ENCODE peak calls at places on chromosomes 12 and 14, in ten cellular contexts. D is hippocampal formation; Y is activated CD4-positive, CD25-positive, alpha-beta regulatory T cell; R is HS-5; A is lower leg skin; M is iPS-NIHi11; V is breast epithelium; F is LHCN-M2; K is GM23338; J is NCI-H2107. H is an unnamed sample.

GRCh38 chr12:29148958-29149690 is at the start of gene FAR2:
- DNase-seq in D (peak; percentile 35), Y (peak; percentile 18), R (peak; percentile 26), A (peak; percentile 93), M (peak; percentile 74), V (no peak), F (no peak), K (peak; percentile 75), J (peak; percentile 75), H (no peak)

GRCh38 chr14:89720741-89721315 is 233.7 kb downstream of the EFCAB11 start:
- DNase-seq in D (peak; percentile 9), Y (peak; percentile 51), R (no peak), A (no peak), M (peak; percentile 55), V (no peak), F (no peak), K (peak; percentile 40), J (no peak), H (no peak)

GRCh38 chr12:42394429-42394828 is 68.5 kb downstream of the PPHLN1 start:
- DNase-seq in D (no peak), Y (no peak), R (no peak), A (no peak), M (no peak), V (no peak), F (no peak), K (no peak), J (no peak), H (no peak)

GRCh38 chr12:94039914-94040313 is 108.5 kb upstream of the PLXNC1 start:
- DNase-seq in D (no peak), Y (no peak), R (no peak), A (no peak), M (no peak), V (no peak), F (no peak), K (no peak), J (no peak), H (no peak)

GRCh38 chr14:54730156-54730961 is 163.4 kb downstream of the SAMD4A start:
- DNase-seq in D (no peak), Y (no peak), R (peak; percentile 41), A (no peak), M (no peak), V (no peak), F (peak; percentile 65), K (no peak), J (no peak), H (no peak)

GRCh38 chr12:120230326-120230973 is 29.5 kb upstream of the RPLP0 start:
- DNase-seq in D (no peak), Y (no peak), R (peak; percentile 91), A (peak; percentile 94), M (peak; percentile 73), V (no peak), F (peak; percentile 99), K (peak; percentile 100), J (peak; percentile 34), H (peak; percentile 92)

GRCh38 chr12:44531349-44531905 is 344.7 kb downstream of the NELL2 start:
- DNase-seq in D (no peak), Y (no peak), R (no peak), A (no peak), M (no peak), V (no peak), F (no peak), K (peak; percentile 24), J (no peak), H (no peak)

GRCh38 chr14:68783408-68784297 is 9.2 kb downstream of the ZFP36L1 start:
- DNase-seq in D (no peak), Y (no peak), R (no peak), A (peak; percentile 46), M (no peak), V (no peak), F (no peak), K (no peak), J (no peak), H (no peak)

GRCh38 chr12:47891356-47891755 is 13.4 kb downstream of the VDR start:
- DNase-seq in D (no peak), Y (no peak), R (no peak), A (peak; percentile 65), M (no peak), V (no peak), F (no peak), K (no peak), J (no peak), H (no peak)

GRCh38 chr12:110198386-110198785 is 74.2 kb downstream of the IFT81 start:
- DNase-seq in D (no peak), Y (no peak), R (no peak), A (no peak), M (no peak), V (no peak), F (no peak), K (no peak), J (no peak), H (no peak)

GRCh38 chr12:85782711-85783110 is 53.5 kb downstream of the RASSF9 start:
- DNase-seq in D (no peak), Y (no peak), R (no peak), A (no peak), M (no peak), V (no peak), F (no peak), K (no peak), J (no peak), H (no peak)

H was measured in gastrocnemius medialis.